ENCODE peak calls at places on chromosomes 2 and 18, in nine cellular contexts. One of them, this sample, is unnamed. For H3K4me1, the result is how much of the 10 kb centered on the place peaks cover.

GRCh38 chr2:203858176-203858575 is 9.4 kb upstream of the CTLA4 start:
- DNase-seq in endodermal cell: no peak
- DNase-seq in colonic mucosa: no peak
- DNase-seq in IMR-90: no peak
- DNase-seq in HCT116: peak
- DNase-seq in GM23248: no peak
- DNase-seq in kidney: no peak
- DNase-seq in DND-41: no peak
- DNase-seq in GM12878: no peak
- DNase-seq in this sample: no peak

GRCh38 chr2:179622122-179622521 is 239.3 kb downstream of the ZNF385B start:
- DNase-seq in endodermal cell: no peak
- DNase-seq in colonic mucosa: no peak
- DNase-seq in IMR-90: peak
- DNase-seq in HCT116: no peak
- DNase-seq in GM23248: peak
- DNase-seq in kidney: no peak
- DNase-seq in DND-41: no peak
- DNase-seq in GM12878: no peak
- DNase-seq in this sample: no peak

GRCh38 chr2:141187063-141187429 is 943.8 kb downstream of the LRP1B start:
- DNase-seq in endodermal cell: no peak
- DNase-seq in colonic mucosa: no peak
- DNase-seq in IMR-90: no peak
- DNase-seq in HCT116: no peak
- DNase-seq in GM23248: no peak
- DNase-seq in kidney: no peak
- DNase-seq in DND-41: no peak
- DNase-seq in GM12878: no peak
- DNase-seq in this sample: no peak

GRCh38 chr2:186737737-186738508 is 44.1 kb downstream of the FAM171B start:
- DNase-seq in endodermal cell: no peak
- DNase-seq in colonic mucosa: no peak
- DNase-seq in IMR-90: no peak
- DNase-seq in HCT116: no peak
- DNase-seq in GM23248: no peak
- DNase-seq in kidney: no peak
- DNase-seq in DND-41: no peak
- DNase-seq in GM12878: no peak
- DNase-seq in this sample: no peak

GRCh38 chr2:127083819-127084503 is 23.0 kb downstream of the BIN1 start:
- DNase-seq in endodermal cell: no peak
- DNase-seq in colonic mucosa: peak
- DNase-seq in IMR-90: peak
- DNase-seq in HCT116: no peak
- DNase-seq in GM23248: peak
- DNase-seq in kidney: peak
- DNase-seq in DND-41: no peak
- DNase-seq in GM12878: no peak
- DNase-seq in this sample: peak

GRCh38 chr2:195017890-195018289 is 639.1 kb upstream of the SLC39A10 start:
- DNase-seq in endodermal cell: no peak
- DNase-seq in colonic mucosa: no peak
- DNase-seq in IMR-90: no peak
- DNase-seq in HCT116: no peak
- DNase-seq in GM23248: no peak
- DNase-seq in kidney: no peak
- DNase-seq in DND-41: no peak
- DNase-seq in GM12878: no peak
- DNase-seq in this sample: no peak

GRCh38 chr2:191635333-191636234 is 42.4 kb upstream of the NABP1 start:
- DNase-seq in endodermal cell: no peak
- DNase-seq in colonic mucosa: no peak
- DNase-seq in IMR-90: peak
- DNase-seq in HCT116: peak
- DNase-seq in GM23248: peak
- DNase-seq in kidney: no peak
- DNase-seq in DND-41: no peak
- DNase-seq in GM12878: no peak
- DNase-seq in this sample: peak

GRCh38 chr2:205936446-205936845 is 149.5 kb downstream of the INO80D start:
- DNase-seq in endodermal cell: no peak
- DNase-seq in colonic mucosa: no peak
- DNase-seq in IMR-90: no peak
- DNase-seq in HCT116: no peak
- DNase-seq in GM23248: peak
- DNase-seq in kidney: no peak
- DNase-seq in DND-41: no peak
- DNase-seq in GM12878: no peak
- DNase-seq in this sample: no peak

GRCh38 chr2:105175231-105175630 is 66.3 kb upstream of the GPR45 start:
- DNase-seq in endodermal cell: no peak
- DNase-seq in colonic mucosa: no peak
- DNase-seq in IMR-90: no peak
- DNase-seq in HCT116: no peak
- DNase-seq in GM23248: no peak
- DNase-seq in kidney: no peak
- DNase-seq in DND-41: no peak
- DNase-seq in GM12878: no peak
- DNase-seq in this sample: no peak

GRCh38 chr18:44790860-44791259 is 110.2 kb downstream of the SETBP1 start:
- DNase-seq in endodermal cell: no peak
- DNase-seq in colonic mucosa: no peak
- DNase-seq in IMR-90: no peak
- DNase-seq in HCT116: no peak
- DNase-seq in GM23248: no peak
- DNase-seq in kidney: no peak
- DNase-seq in DND-41: no peak
- DNase-seq in GM12878: no peak
- DNase-seq in this sample: no peak

GRCh38 chr18:44793685-44794084 is 113.0 kb downstream of the SETBP1 start:
- DNase-seq in endodermal cell: no peak
- DNase-seq in colonic mucosa: no peak
- DNase-seq in IMR-90: no peak
- DNase-seq in HCT116: no peak
- DNase-seq in GM23248: no peak
- DNase-seq in kidney: no peak
- DNase-seq in DND-41: no peak
- DNase-seq in GM12878: no peak
- DNase-seq in this sample: no peak

GRCh38 chr18:44791520-44791919 is 110.8 kb downstream of the SETBP1 start:
- DNase-seq in endodermal cell: no peak
- DNase-seq in colonic mucosa: no peak
- DNase-seq in IMR-90: no peak
- DNase-seq in HCT116: no peak
- DNase-seq in GM23248: no peak
- DNase-seq in kidney: no peak
- DNase-seq in DND-41: no peak
- DNase-seq in GM12878: no peak
- DNase-seq in this sample: no peak

GRCh38 chr18:44793186-44793585 is 112.5 kb downstream of the SETBP1 start:
- DNase-seq in endodermal cell: no peak
- DNase-seq in colonic mucosa: no peak
- DNase-seq in IMR-90: no peak
- DNase-seq in HCT116: no peak
- DNase-seq in GM23248: no peak
- DNase-seq in kidney: no peak
- DNase-seq in DND-41: no peak
- DNase-seq in GM12878: no peak
- DNase-seq in this sample: no peak

DNA sequence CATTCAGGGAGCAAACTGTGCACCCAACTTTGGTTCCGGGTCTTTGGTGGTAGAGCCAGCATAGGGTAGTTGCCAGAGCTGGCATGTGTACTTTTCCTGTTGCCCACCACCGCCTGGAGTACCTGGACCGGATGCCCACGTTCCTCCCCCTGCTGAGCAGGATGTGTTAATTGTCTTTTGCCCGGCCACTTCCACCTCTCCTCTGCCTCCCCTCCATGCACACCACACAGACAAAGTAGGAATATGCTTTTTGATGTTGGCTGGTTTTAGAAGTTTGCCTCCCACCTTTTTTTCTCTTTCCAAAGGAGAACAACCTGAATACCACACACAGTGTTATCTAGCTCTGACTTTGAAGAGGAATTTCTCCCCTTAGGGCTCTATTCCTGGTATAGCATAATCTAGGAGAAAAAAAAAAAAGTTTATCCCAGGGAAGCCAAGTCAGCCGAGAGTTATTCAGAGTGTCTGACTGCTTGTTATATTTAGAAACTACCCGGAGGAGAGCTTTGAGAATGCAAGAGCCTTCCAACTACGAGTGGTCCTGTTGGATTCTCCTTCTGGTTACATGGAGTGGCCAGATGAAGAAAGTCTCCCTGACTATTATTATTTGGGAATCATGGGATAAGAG is 111.9 kb downstream of the SETBP1 start:
- DNase-seq in endodermal cell: no peak
- DNase-seq in colonic mucosa: no peak
- DNase-seq in IMR-90: peak
- DNase-seq in HCT116: no peak
- DNase-seq in GM23248: peak
- DNase-seq in kidney: no peak
- DNase-seq in DND-41: no peak
- DNase-seq in GM12878: no peak
- DNase-seq in this sample: peak
- H3K4me1 ChIP-seq in endodermal cell: under half
- H3K4me1 ChIP-seq in colonic mucosa: under half
- H3K4me1 ChIP-seq in IMR-90: under half
- H3K4me1 ChIP-seq in HCT116: under half
- H3K4me1 ChIP-seq in GM23248: under half
- H3K4me1 ChIP-seq in kidney: half or more
- H3K4me1 ChIP-seq in DND-41: under half
- H3K4me1 ChIP-seq in GM12878: under half
- H3K4me1 ChIP-seq in this sample: under half

DNA sequence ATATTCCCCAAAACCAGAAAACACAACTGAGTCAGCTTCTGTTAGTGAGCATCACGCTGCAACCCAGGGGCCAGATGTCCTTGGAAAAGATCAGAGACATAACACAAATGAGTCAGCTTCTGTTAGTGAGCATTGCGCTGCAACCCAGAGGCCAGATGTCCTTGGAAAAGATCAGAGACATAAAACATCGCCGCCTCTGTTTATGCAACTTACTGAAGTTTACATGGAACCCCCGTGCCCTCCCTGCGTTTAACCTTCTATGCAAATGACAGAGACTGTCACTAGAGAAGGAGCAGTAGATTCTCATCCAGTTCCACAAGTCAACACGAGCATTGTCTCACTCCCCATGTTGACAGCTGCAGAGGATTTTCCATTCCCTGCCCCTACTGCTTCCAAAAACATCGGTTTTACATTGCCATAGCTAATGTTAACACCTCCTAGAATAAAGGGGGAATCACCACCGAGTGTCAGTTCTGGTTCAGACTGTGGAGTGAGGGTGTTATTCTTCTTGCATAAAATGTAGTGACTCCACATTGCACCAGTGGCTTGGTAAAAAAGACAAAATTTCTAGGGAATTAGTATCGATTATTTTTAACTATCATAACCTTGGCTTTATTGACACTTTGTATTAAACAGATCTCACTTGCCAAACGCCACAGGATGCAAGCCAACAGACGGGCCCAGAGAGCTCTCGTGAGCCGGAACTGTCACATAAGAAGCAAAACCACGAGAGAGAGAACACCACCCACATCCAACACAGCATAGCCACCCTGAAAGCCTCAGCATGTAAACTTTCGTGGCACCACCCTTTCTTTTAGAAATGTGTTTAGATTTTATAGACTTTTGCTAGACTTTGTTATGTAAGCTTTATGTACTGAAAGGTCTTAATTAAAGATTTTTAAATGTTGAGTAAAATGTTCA is 87.7 kb downstream of the SH3YL1 start:
- DNase-seq in endodermal cell: no peak
- DNase-seq in colonic mucosa: no peak
- DNase-seq in IMR-90: peak
- DNase-seq in HCT116: no peak
- DNase-seq in GM23248: peak
- DNase-seq in kidney: no peak
- DNase-seq in DND-41: peak
- DNase-seq in GM12878: no peak
- DNase-seq in this sample: peak
- H3K4me3 ChIP-seq in endodermal cell: no peak
- H3K4me3 ChIP-seq in colonic mucosa: no peak
- H3K4me3 ChIP-seq in IMR-90: no peak
- H3K4me3 ChIP-seq in HCT116: no peak
- H3K4me3 ChIP-seq in GM23248: no peak
- H3K4me3 ChIP-seq in kidney: no peak
- H3K4me3 ChIP-seq in DND-41: no peak
- H3K4me3 ChIP-seq in GM12878: no peak
- H3K4me3 ChIP-seq in this sample: no peak

GRCh38 chr2:241996100-241996499 is 126.6 kb downstream of the RTP5 start:
- DNase-seq in endodermal cell: no peak
- DNase-seq in colonic mucosa: no peak
- DNase-seq in IMR-90: no peak
- DNase-seq in HCT116: no peak
- DNase-seq in GM23248: no peak
- DNase-seq in kidney: no peak
- DNase-seq in DND-41: no peak
- DNase-seq in GM12878: no peak
- DNase-seq in this sample: no peak
- H3K9ac ChIP-seq in endodermal cell: no peak
- H3K9ac ChIP-seq in colonic mucosa: no peak
- H3K9ac ChIP-seq in IMR-90: no peak
- H3K9ac ChIP-seq in HCT116: no peak
- H3K9ac ChIP-seq in GM23248: no peak
- H3K9ac ChIP-seq in kidney: no peak
- H3K9ac ChIP-seq in DND-41: no peak
- H3K9ac ChIP-seq in GM12878: no peak
- H3K9ac ChIP-seq in this sample: no peak

DNA sequence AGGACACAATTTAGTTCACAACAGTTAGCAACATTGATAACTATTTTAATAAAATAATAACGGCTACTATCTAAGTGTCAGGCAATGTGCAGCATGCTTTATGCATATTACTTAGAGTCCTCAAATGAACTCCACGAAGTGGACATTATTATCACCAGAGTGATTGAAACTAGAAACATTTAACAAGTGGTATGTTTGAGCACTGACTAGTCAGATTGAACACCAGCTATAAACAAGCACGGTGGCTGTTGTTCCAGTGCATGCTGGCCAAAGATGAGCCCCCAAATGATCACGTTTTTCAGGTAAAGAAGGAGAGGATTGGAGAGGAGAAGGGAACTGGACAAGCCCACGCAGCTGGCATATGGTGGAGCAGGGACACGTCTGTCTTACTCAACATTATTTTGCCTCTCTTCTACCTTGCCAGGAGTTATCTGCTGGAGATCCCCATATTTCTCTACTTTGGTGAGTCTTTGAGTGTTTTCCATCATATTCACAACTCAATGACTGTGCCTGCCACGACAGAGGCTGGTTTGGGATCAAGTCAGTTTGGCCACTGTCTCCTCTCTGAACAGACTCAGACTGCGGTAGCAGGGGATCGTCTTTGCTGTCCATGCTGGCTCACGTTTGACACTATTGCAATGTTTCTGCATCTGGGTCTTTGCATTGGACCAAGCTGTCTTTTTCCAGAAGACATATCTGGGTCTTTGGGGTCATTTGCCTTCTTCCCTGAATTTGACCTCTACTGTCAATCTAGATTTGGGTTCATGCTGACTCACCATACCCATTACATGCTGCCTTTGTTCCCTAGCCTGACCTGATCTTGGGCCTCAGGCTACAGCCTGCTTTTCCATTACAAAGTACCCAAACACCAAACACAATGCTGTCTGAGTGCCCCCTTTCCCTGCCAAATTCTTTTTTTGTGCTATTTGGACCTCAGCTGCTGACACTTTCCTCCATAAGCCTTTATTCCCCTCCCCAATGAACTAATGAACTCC is 66.0 kb upstream of the ACSL3 start:
- DNase-seq in endodermal cell: no peak
- DNase-seq in colonic mucosa: no peak
- DNase-seq in IMR-90: no peak
- DNase-seq in HCT116: no peak
- DNase-seq in GM23248: no peak
- DNase-seq in kidney: no peak
- DNase-seq in DND-41: no peak
- DNase-seq in GM12878: no peak
- DNase-seq in this sample: no peak
- H3K4me1 ChIP-seq in endodermal cell: under half
- H3K4me1 ChIP-seq in colonic mucosa: under half
- H3K4me1 ChIP-seq in IMR-90: under half
- H3K4me1 ChIP-seq in HCT116: under half
- H3K4me1 ChIP-seq in GM23248: under half
- H3K4me1 ChIP-seq in kidney: under half
- H3K4me1 ChIP-seq in DND-41: under half
- H3K4me1 ChIP-seq in GM12878: under half
- H3K4me1 ChIP-seq in this sample: under half